ENCODE peak calls at places on chromosomes 7 and 10, in nine cellular contexts. O, P, M, U, C, T, A, R and Q are unnamed samples.

GRCh38 chr7:48366096-48366495 is 194.8 kb downstream of the ABCA13 start:
- DNase-seq in O (no peak), P (no peak), M (peak), U (no peak), C (no peak), T (no peak), A (no peak), R (no peak), Q (no peak)

GRCh38 chr7:106313456-106313891 is 28.7 kb upstream of the NAMPT start:
- DNase-seq in O (no peak), P (no peak), M (peak), U (no peak), C (peak), T (no peak), A (no peak), R (no peak), Q (no peak)

GRCh38 chr7:6545398-6546126 is 5.7 kb downstream of the GRID2IP start:
- DNase-seq in O (no peak), P (no peak), M (no peak), U (no peak), C (no peak), T (no peak), A (no peak), R (no peak), Q (no peak)

GRCh38 chr10:5532231-5532605 is 7.5 kb downstream of the CALML3 start:
- DNase-seq in O (peak), P (no peak), M (no peak), U (no peak), C (no peak), T (no peak), A (no peak), R (no peak), Q (no peak)

GRCh38 chr7:30971440-30971839 is 7.7 kb downstream of the GHRHR start:
- DNase-seq in O (no peak), P (no peak), M (no peak), U (no peak), C (no peak), T (no peak), A (no peak), R (no peak), Q (no peak)

GRCh38 chr10:62492012-62492869 is 118.1 kb downstream of the ZNF365 start:
- DNase-seq in O (no peak), P (no peak), M (peak), U (no peak), C (peak), T (no peak), A (no peak), R (no peak), Q (no peak)

GRCh38 chr7:135712182-135712782 is 15.7 kb downstream of the SLC13A4 start:
- DNase-seq in O (no peak), P (no peak), M (no peak), U (no peak), C (no peak), T (no peak), A (no peak), R (peak), Q (no peak)

GRCh38 chr10:113045155-113046055 is 95.4 kb downstream of the TCF7L2 start:
- DNase-seq in O (peak), P (no peak), M (peak), U (no peak), C (peak), T (no peak), A (no peak), R (no peak), Q (no peak)

GRCh38 chr7:102125127-102125561 is 161.5 kb upstream of the SH2B2 start:
- DNase-seq in O (peak), P (no peak), M (peak), U (no peak), C (peak), T (peak), A (no peak), R (no peak), Q (peak)

GRCh38 chr10:118870467-118871243 is 115.9 kb upstream of the CACUL1 start:
- DNase-seq in O (no peak), P (peak), M (peak), U (no peak), C (peak), T (no peak), A (no peak), R (no peak), Q (no peak)

GRCh38 chr7:117085275-117085674 is 132.0 kb downstream of the ST7 start:
- DNase-seq in O (no peak), P (no peak), M (no peak), U (no peak), C (peak), T (no peak), A (no peak), R (peak), Q (no peak)

GRCh38 chr10:30171601-30172000 is 112.2 kb upstream of the JCAD start:
- DNase-seq in O (no peak), P (no peak), M (no peak), U (no peak), C (no peak), T (no peak), A (no peak), R (no peak), Q (no peak)

GRCh38 chr10:688621-689426 is 644 bp downstream of the DIP2C start:
- DNase-seq in O (peak), P (no peak), M (peak), U (no peak), C (peak), T (no peak), A (no peak), R (no peak), Q (no peak)

GRCh38 chr7:141359740-141360413 is 191.3 kb upstream of the AGK start:
- DNase-seq in O (no peak), P (no peak), M (peak), U (no peak), C (peak), T (no peak), A (no peak), R (no peak), Q (no peak)

GRCh38 chr10:107859065-107859464 is 694.6 kb upstream of the SORCS1 start:
- DNase-seq in O (no peak), P (no peak), M (no peak), U (no peak), C (no peak), T (no peak), A (no peak), R (no peak), Q (no peak)

GRCh38 chr10:91349381-91349780 is 60.8 kb upstream of the HECTD2 start:
- DNase-seq in O (peak), P (no peak), M (peak), U (no peak), C (peak), T (no peak), A (no peak), R (no peak), Q (no peak)

GRCh38 chr10:94725871-94726270 is 36.6 kb upstream of the CYP2C19 start:
- DNase-seq in O (no peak), P (no peak), M (no peak), U (no peak), C (peak), T (no peak), A (no peak), R (no peak), Q (no peak)

GRCh38 chr7:140674356-140674800 is 1.6 kb downstream of the ADCK2 start:
- DNase-seq in O (no peak), P (no peak), M (no peak), U (no peak), C (no peak), T (no peak), A (no peak), R (no peak), Q (peak)

GRCh38 chr7:29146082-29146706 is at the start of gene CPVL:
- DNase-seq in O (peak), P (peak), M (peak), U (no peak), C (no peak), T (peak), A (no peak), R (peak), Q (no peak)

GRCh38 chr7:157540020-157540419 is 203.2 kb downstream of the DNAJB6 start:
- DNase-seq in O (no peak), P (no peak), M (no peak), U (no peak), C (no peak), T (no peak), A (no peak), R (no peak), Q (no peak)